ENCODE peak calls at places on chromosomes 1 and 21, in seven cellular contexts. E, L, S, A, G, J and I are unnamed samples.

GRCh38 chr1:153493343-153493960 is 33.0 kb upstream of the S100A7 start:
- DNase-seq in L (no peak), S (peak), G (no peak), E (no peak), J (no peak), A (no peak), I (no peak)

GRCh38 chr1:32969556-32969955 is 4.9 kb upstream of the RNF19B start:
- DNase-seq in S (no peak), G (no peak), E (no peak), L (no peak), A (no peak), J (no peak), I (no peak)

GRCh38 chr1:246497331-246497915 is 9.7 kb downstream of the SMYD3 start:
- DNase-seq in S (peak), J (peak), G (peak), L (no peak), E (peak), A (no peak), I (no peak)

GRCh38 chr1:156676450-156676819 is 772 bp downstream of the NES start:
- DNase-seq in L (no peak), S (no peak), G (no peak), J (no peak), E (no peak), A (no peak), I (no peak)

GRCh38 chr1:169873582-169874200 is 20.0 kb downstream of the SCYL3 start:
- DNase-seq in E (no peak), J (no peak), S (no peak), L (no peak), G (no peak), A (no peak), I (no peak)

GRCh38 chr1:41371630-41372599 is 10.7 kb downstream of the FOXO6 start:
- DNase-seq in L (peak), A (no peak), E (no peak), J (no peak), S (peak), G (no peak), I (no peak)

GRCh38 chr1:85344256-85344694 is 67.8 kb upstream of the BCL10 start:
- DNase-seq in J (no peak), A (no peak), G (no peak), E (no peak), S (no peak), L (no peak), I (no peak)

GRCh38 chr1:163178628-163179027 is 24.1 kb downstream of the RGS5 start:
- DNase-seq in E (no peak), A (no peak), S (no peak), J (no peak), G (no peak), L (no peak), I (no peak)

GRCh38 chr21:44298301-44298700 is 1.6 kb upstream of the PFKL start:
- DNase-seq in S (no peak), G (no peak), L (no peak), J (no peak), A (no peak), E (no peak), I (no peak)

GRCh38 chr1:170660281-170660713 is 3.6 kb upstream of the PRRX1 start:
- DNase-seq in S (no peak), G (no peak), L (no peak), E (no peak), A (no peak), J (no peak), I (no peak)

GRCh38 chr1:1540015-1540816 is at the start of gene TMEM240:
- DNase-seq in A (peak), L (peak), G (peak), E (peak), S (peak), J (no peak), I (peak)

GRCh38 chr1:54839824-54840223 is 38.7 kb upstream of the TTC22 start:
- DNase-seq in S (no peak), G (no peak), J (no peak), L (no peak), E (no peak), A (no peak), I (no peak)

GRCh38 chr1:178461104-178461503 is 35.7 kb downstream of the CLEC20A start:
- DNase-seq in G (no peak), E (no peak), J (no peak), L (no peak), A (no peak), S (no peak), I (no peak)

GRCh38 chr1:64320470-64320869 is 117.0 kb downstream of the UBE2U start:
- DNase-seq in G (no peak), A (no peak), J (no peak), E (no peak), L (no peak), S (no peak), I (no peak)

GRCh38 chr1:32989160-32989894 is 24.7 kb upstream of the RNF19B start:
- DNase-seq in G (no peak), L (peak), S (no peak), A (peak), J (no peak), E (no peak), I (no peak)

GRCh38 chr1:15033264-15033663 is 120.3 kb upstream of the TMEM51 start:
- DNase-seq in A (no peak), J (no peak), E (no peak), G (no peak), L (no peak), S (no peak), I (no peak)

GRCh38 chr21:34043333-34043732 is 30.0 kb upstream of the MRPS6 start:
- DNase-seq in S (no peak), L (no peak), A (no peak), E (no peak), J (no peak), G (no peak), I (no peak)

GRCh38 chr1:22132517-22133235 is 10.2 kb downstream of the WNT4 start:
- DNase-seq in J (no peak), L (peak), G (no peak), S (no peak), A (no peak), E (no peak), I (no peak)

GRCh38 chr1:200818248-200818647 is 54.5 kb upstream of the GPR25 start:
- DNase-seq in A (no peak), J (no peak), L (no peak), E (no peak), G (no peak), S (no peak), I (no peak)

GRCh38 chr1:209900734-209901133 is 37.3 kb upstream of the SYT14 start:
- DNase-seq in S (no peak), A (no peak), E (no peak), J (no peak), L (peak), G (no peak), I (no peak)

GRCh38 chr1:3776231-3777030 is 3.9 kb downstream of the SMIM1 start:
- DNase-seq in J (no peak), S (no peak), L (no peak), A (no peak), E (no peak), G (no peak), I (no peak)

GRCh38 chr1:5404412-5405203 is 587.6 kb downstream of the NPHP4 start:
- DNase-seq in E (no peak), G (no peak), S (no peak), J (no peak), A (no peak), L (no peak), I (no peak)

GRCh38 chr1:241934843-241935242 is 22.7 kb upstream of the BECN2 start:
- DNase-seq in G (no peak), S (no peak), A (no peak), L (no peak), J (no peak), E (no peak), I (no peak)

GRCh38 chr1:232226197-232226681 is 403.7 kb downstream of the SIPA1L2 start:
- DNase-seq in G (no peak), E (no peak), A (peak), L (peak), S (peak), J (no peak), I (no peak)

GRCh38 chr1:64969305-64970066 is 3.1 kb upstream of the JAK1 start:
- DNase-seq in A (no peak), L (no peak), E (no peak), S (no peak), J (no peak), G (no peak), I (no peak)